ENCODE peak calls at places on chromosome 5, in nine cellular contexts. One of them, this sample, is unnamed.
A peak's percentile ranks its signal among the peaks of the same experiment; 100 is the strongest.

GRCh38 chr5:126683912-126684311 is 83.2 kb downstream of the PHAX start:
- DNase-seq in DMS53: no peak
- DNase-seq in NCI-H1694 treated with DMSO at 0.1 percent for 48 hours: no peak
- DNase-seq in IMR-90: no peak
- DNase-seq in stimulated activated CD4-positive, alpha-beta T cell treated with anti-CD3 and anti-CD28 coated beads, Interleukin-4, amount 100 ng/mL, for 1 hour: no peak
- DNase-seq in A172: no peak
- DNase-seq in gastrocnemius medialis: no peak
- DNase-seq in NCI-H226: no peak
- DNase-seq in NCI-H2029: no peak
- DNase-seq in this sample: no peak

GRCh38 chr5:172407861-172408260 is 46.5 kb downstream of the SH3PXD2B start:
- DNase-seq in DMS53: no peak
- DNase-seq in NCI-H1694 treated with DMSO at 0.1 percent for 48 hours: no peak
- DNase-seq in IMR-90: peak; percentile 72
- DNase-seq in stimulated activated CD4-positive, alpha-beta T cell treated with anti-CD3 and anti-CD28 coated beads, Interleukin-4, amount 100 ng/mL, for 1 hour: no peak
- DNase-seq in A172: peak; percentile 53
- DNase-seq in gastrocnemius medialis: no peak
- DNase-seq in NCI-H226: peak; percentile 87
- DNase-seq in NCI-H2029: no peak
- DNase-seq in this sample: peak; percentile 75

GRCh38 chr5:141513627-141514329 is 24.9 kb downstream of the PCDHGC5 start:
- DNase-seq in DMS53: no peak
- DNase-seq in NCI-H1694 treated with DMSO at 0.1 percent for 48 hours: peak; percentile 89
- DNase-seq in IMR-90: peak; percentile 87
- DNase-seq in stimulated activated CD4-positive, alpha-beta T cell treated with anti-CD3 and anti-CD28 coated beads, Interleukin-4, amount 100 ng/mL, for 1 hour: peak; percentile 77
- DNase-seq in A172: peak; percentile 94
- DNase-seq in gastrocnemius medialis: peak; percentile 84
- DNase-seq in NCI-H226: peak; percentile 71
- DNase-seq in NCI-H2029: peak; percentile 53
- DNase-seq in this sample: peak; percentile 91

GRCh38 chr5:141869040-141869439 is 9.2 kb downstream of the PCDH1 start:
- DNase-seq in DMS53: no peak
- DNase-seq in NCI-H1694 treated with DMSO at 0.1 percent for 48 hours: no peak
- DNase-seq in IMR-90: no peak
- DNase-seq in stimulated activated CD4-positive, alpha-beta T cell treated with anti-CD3 and anti-CD28 coated beads, Interleukin-4, amount 100 ng/mL, for 1 hour: no peak
- DNase-seq in A172: no peak
- DNase-seq in gastrocnemius medialis: no peak
- DNase-seq in NCI-H226: no peak
- DNase-seq in NCI-H2029: no peak
- DNase-seq in this sample: no peak

GRCh38 chr5:75623846-75624245 is 12.6 kb downstream of the ANKDD1B start:
- DNase-seq in DMS53: peak; percentile 9
- DNase-seq in NCI-H1694 treated with DMSO at 0.1 percent for 48 hours: no peak
- DNase-seq in IMR-90: peak; percentile 41
- DNase-seq in stimulated activated CD4-positive, alpha-beta T cell treated with anti-CD3 and anti-CD28 coated beads, Interleukin-4, amount 100 ng/mL, for 1 hour: no peak
- DNase-seq in A172: no peak
- DNase-seq in gastrocnemius medialis: no peak
- DNase-seq in NCI-H226: peak; percentile 38
- DNase-seq in NCI-H2029: no peak
- DNase-seq in this sample: no peak

GRCh38 chr5:6246820-6247437 is 131.4 kb downstream of the MED10 start:
- DNase-seq in DMS53: no peak
- DNase-seq in NCI-H1694 treated with DMSO at 0.1 percent for 48 hours: no peak
- DNase-seq in IMR-90: no peak
- DNase-seq in stimulated activated CD4-positive, alpha-beta T cell treated with anti-CD3 and anti-CD28 coated beads, Interleukin-4, amount 100 ng/mL, for 1 hour: no peak
- DNase-seq in A172: peak; percentile 11
- DNase-seq in gastrocnemius medialis: no peak
- DNase-seq in NCI-H226: no peak
- DNase-seq in NCI-H2029: no peak
- DNase-seq in this sample: no peak

GRCh38 chr5:31530541-31531265 is 1.2 kb downstream of the DROSHA start:
- DNase-seq in DMS53: peak; percentile 10
- DNase-seq in NCI-H1694 treated with DMSO at 0.1 percent for 48 hours: no peak
- DNase-seq in IMR-90: no peak
- DNase-seq in stimulated activated CD4-positive, alpha-beta T cell treated with anti-CD3 and anti-CD28 coated beads, Interleukin-4, amount 100 ng/mL, for 1 hour: no peak
- DNase-seq in A172: no peak
- DNase-seq in gastrocnemius medialis: no peak
- DNase-seq in NCI-H226: no peak
- DNase-seq in NCI-H2029: no peak
- DNase-seq in this sample: no peak

GRCh38 chr5:171453056-171453725 is 33.7 kb downstream of the FGF18 start:
- DNase-seq in DMS53: no peak
- DNase-seq in NCI-H1694 treated with DMSO at 0.1 percent for 48 hours: no peak
- DNase-seq in IMR-90: no peak
- DNase-seq in stimulated activated CD4-positive, alpha-beta T cell treated with anti-CD3 and anti-CD28 coated beads, Interleukin-4, amount 100 ng/mL, for 1 hour: no peak
- DNase-seq in A172: no peak
- DNase-seq in gastrocnemius medialis: no peak
- DNase-seq in NCI-H226: no peak
- DNase-seq in NCI-H2029: no peak
- DNase-seq in this sample: no peak

GRCh38 chr5:127878174-127878750 is 175.1 kb downstream of the CCDC192 start:
- DNase-seq in DMS53: peak; percentile 86
- DNase-seq in NCI-H1694 treated with DMSO at 0.1 percent for 48 hours: peak; percentile 21
- DNase-seq in IMR-90: peak; percentile 57
- DNase-seq in stimulated activated CD4-positive, alpha-beta T cell treated with anti-CD3 and anti-CD28 coated beads, Interleukin-4, amount 100 ng/mL, for 1 hour: no peak
- DNase-seq in A172: peak; percentile 65
- DNase-seq in gastrocnemius medialis: no peak
- DNase-seq in NCI-H226: peak; percentile 58
- DNase-seq in NCI-H2029: peak; percentile 36
- DNase-seq in this sample: no peak

GRCh38 chr5:160649304-160649703 is 202.7 kb downstream of the ATP10B start:
- DNase-seq in DMS53: peak; percentile 65
- DNase-seq in NCI-H1694 treated with DMSO at 0.1 percent for 48 hours: no peak
- DNase-seq in IMR-90: no peak
- DNase-seq in stimulated activated CD4-positive, alpha-beta T cell treated with anti-CD3 and anti-CD28 coated beads, Interleukin-4, amount 100 ng/mL, for 1 hour: no peak
- DNase-seq in A172: no peak
- DNase-seq in gastrocnemius medialis: no peak
- DNase-seq in NCI-H226: no peak
- DNase-seq in NCI-H2029: no peak
- DNase-seq in this sample: no peak

GRCh38 chr5:10106285-10106684 is 143.4 kb downstream of the ATPSCKMT start:
- DNase-seq in DMS53: no peak
- DNase-seq in NCI-H1694 treated with DMSO at 0.1 percent for 48 hours: no peak
- DNase-seq in IMR-90: no peak
- DNase-seq in stimulated activated CD4-positive, alpha-beta T cell treated with anti-CD3 and anti-CD28 coated beads, Interleukin-4, amount 100 ng/mL, for 1 hour: no peak
- DNase-seq in A172: no peak
- DNase-seq in gastrocnemius medialis: no peak
- DNase-seq in NCI-H226: no peak
- DNase-seq in NCI-H2029: no peak
- DNase-seq in this sample: no peak

GRCh38 chr5:1855573-1855972 is 27.2 kb downstream of the IRX4 start:
- DNase-seq in DMS53: peak; percentile 27
- DNase-seq in NCI-H1694 treated with DMSO at 0.1 percent for 48 hours: no peak
- DNase-seq in IMR-90: no peak
- DNase-seq in stimulated activated CD4-positive, alpha-beta T cell treated with anti-CD3 and anti-CD28 coated beads, Interleukin-4, amount 100 ng/mL, for 1 hour: no peak
- DNase-seq in A172: no peak
- DNase-seq in gastrocnemius medialis: no peak
- DNase-seq in NCI-H226: no peak
- DNase-seq in NCI-H2029: no peak
- DNase-seq in this sample: no peak

GRCh38 chr5:123367739-123368138 is 55.5 kb downstream of the CEP120 start:
- DNase-seq in DMS53: peak; percentile 48
- DNase-seq in NCI-H1694 treated with DMSO at 0.1 percent for 48 hours: peak; percentile 9
- DNase-seq in IMR-90: peak; percentile 32
- DNase-seq in stimulated activated CD4-positive, alpha-beta T cell treated with anti-CD3 and anti-CD28 coated beads, Interleukin-4, amount 100 ng/mL, for 1 hour: no peak
- DNase-seq in A172: peak; percentile 1
- DNase-seq in gastrocnemius medialis: no peak
- DNase-seq in NCI-H226: no peak
- DNase-seq in NCI-H2029: no peak
- DNase-seq in this sample: no peak

GRCh38 chr5:83265318-83265717 is 188.0 kb downstream of the XRCC4 start:
- DNase-seq in DMS53: peak; percentile 79
- DNase-seq in NCI-H1694 treated with DMSO at 0.1 percent for 48 hours: no peak
- DNase-seq in IMR-90: peak; percentile 43
- DNase-seq in stimulated activated CD4-positive, alpha-beta T cell treated with anti-CD3 and anti-CD28 coated beads, Interleukin-4, amount 100 ng/mL, for 1 hour: no peak
- DNase-seq in A172: peak; percentile 51
- DNase-seq in gastrocnemius medialis: no peak
- DNase-seq in NCI-H226: peak; percentile 51
- DNase-seq in NCI-H2029: peak; percentile 58
- DNase-seq in this sample: no peak

GRCh38 chr5:92019376-92019990 is 636.4 kb upstream of the ARRDC3 start:
- DNase-seq in DMS53: peak; percentile 87
- DNase-seq in NCI-H1694 treated with DMSO at 0.1 percent for 48 hours: no peak
- DNase-seq in IMR-90: peak; percentile 30
- DNase-seq in stimulated activated CD4-positive, alpha-beta T cell treated with anti-CD3 and anti-CD28 coated beads, Interleukin-4, amount 100 ng/mL, for 1 hour: no peak
- DNase-seq in A172: peak; percentile 61
- DNase-seq in gastrocnemius medialis: no peak
- DNase-seq in NCI-H226: peak; percentile 47
- DNase-seq in NCI-H2029: peak; percentile 2
- DNase-seq in this sample: no peak

GRCh38 chr5:31607546-31607945 is 31.4 kb upstream of the PDZD2 start:
- DNase-seq in DMS53: no peak
- DNase-seq in NCI-H1694 treated with DMSO at 0.1 percent for 48 hours: no peak
- DNase-seq in IMR-90: no peak
- DNase-seq in stimulated activated CD4-positive, alpha-beta T cell treated with anti-CD3 and anti-CD28 coated beads, Interleukin-4, amount 100 ng/mL, for 1 hour: no peak
- DNase-seq in A172: no peak
- DNase-seq in gastrocnemius medialis: no peak
- DNase-seq in NCI-H226: no peak
- DNase-seq in NCI-H2029: no peak
- DNase-seq in this sample: no peak